ENCODE peak calls at places on chromosomes 6 and 20, in eight cellular contexts. W, S, C, D, Y, G, H and K are unnamed samples.

GRCh38 chr6:19538086-19538485 is 299.1 kb upstream of the ID4 start:
- DNase-seq in G (no peak), H (no peak), C (peak), S (no peak), Y (no peak), D (no peak), W (no peak), K (peak)

GRCh38 chr6:37136821-37137200 is 33.1 kb upstream of the PIM1 start:
- DNase-seq in C (no peak), W (no peak), H (no peak), G (no peak), Y (no peak), S (no peak), D (no peak), K (no peak)

GRCh38 chr6:38114976-38115632 is 295.6 kb downstream of the ZFAND3 start:
- DNase-seq in H (no peak), S (no peak), D (no peak), C (no peak), G (no peak), W (no peak), Y (no peak), K (no peak)

GRCh38 chr6:18262812-18263560 is 1.3 kb downstream of the DEK start:
- DNase-seq in H (peak), C (no peak), Y (no peak), G (peak), S (no peak), W (no peak), D (no peak), K (no peak)

GRCh38 chr6:13874191-13874549 is 50.6 kb upstream of the RNF182 start:
- DNase-seq in W (no peak), G (no peak), Y (no peak), H (no peak), C (no peak), S (no peak), D (no peak), K (no peak)

GRCh38 chr6:56772737-56773184 is 130.1 kb upstream of the DST start:
- DNase-seq in D (no peak), G (peak), H (no peak), Y (no peak), C (no peak), S (no peak), W (peak), K (no peak)

GRCh38 chr6:10276888-10277287 is 138.0 kb downstream of the TFAP2A start:
- DNase-seq in S (no peak), W (no peak), H (no peak), C (no peak), Y (no peak), G (no peak), D (no peak), K (no peak)

GRCh38 chr6:10960171-10960570 is 73.3 kb downstream of the SYCP2L start:
- DNase-seq in D (no peak), W (no peak), S (no peak), Y (no peak), H (no peak), G (no peak), C (no peak), K (no peak)

GRCh38 chr6:24710519-24711303 is 8.2 kb downstream of the C6orf62 start:
- DNase-seq in Y (no peak), D (no peak), W (no peak), G (no peak), C (no peak), S (no peak), H (no peak), K (no peak)

GRCh38 chr20:16500197-16500596 is 73.1 kb downstream of the KIF16B start:
- DNase-seq in Y (no peak), C (no peak), H (no peak), D (no peak), W (no peak), S (no peak), G (no peak), K (no peak)

GRCh38 chr20:33647603-33648395 is 14.3 kb upstream of the C20orf144 start:
- DNase-seq in G (peak), S (no peak), W (no peak), C (peak), Y (peak), D (no peak), H (peak), K (no peak)

GRCh38 chr6:16511048-16511660 is 250.1 kb downstream of the ATXN1 start:
- DNase-seq in H (no peak), S (no peak), Y (no peak), W (no peak), D (no peak), C (no peak), G (peak), K (no peak)

GRCh38 chr6:63441266-63441956 is 121.6 kb upstream of the LGSN start:
- DNase-seq in G (no peak), W (no peak), D (no peak), C (no peak), S (no peak), Y (no peak), H (no peak), K (no peak)

GRCh38 chr20:38387953-38388352 is 41.7 kb downstream of the LBP start:
- DNase-seq in G (no peak), C (no peak), W (no peak), Y (no peak), H (no peak), S (no peak), D (no peak), K (no peak)

GRCh38 chr6:27472617-27473400 is at the start of gene ZNF184:
- DNase-seq in S (peak), H (peak), W (peak), C (peak), D (peak), G (peak), Y (peak), K (peak)
- TF ChIP-seq CTCF in S (peak), H (peak), W (no peak), C (no peak), D (no peak), G (peak), Y (no peak), K (peak)

DNA sequence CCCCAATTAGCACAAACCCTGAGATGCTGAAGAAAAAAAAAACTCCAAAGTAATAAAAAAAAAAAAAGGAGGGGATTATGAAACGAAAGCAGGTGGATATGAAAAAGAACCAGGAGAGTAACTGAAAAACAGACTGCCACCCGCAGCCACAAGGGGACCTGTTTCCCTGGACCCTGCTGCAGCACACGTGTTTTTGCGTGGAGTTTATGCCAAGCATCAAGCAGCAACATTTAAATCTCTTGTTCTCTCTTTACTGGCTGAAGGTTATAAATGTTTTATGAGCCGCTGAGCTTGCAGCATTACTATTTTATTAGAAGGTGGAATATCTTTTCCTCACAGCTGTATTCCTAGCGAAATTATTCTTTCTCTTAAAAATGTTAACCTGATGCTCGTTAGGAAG is 131.6 kb upstream of the OLIG3 start:
- DNase-seq in H (no peak), S (no peak), W (no peak), D (no peak), Y (no peak), G (no peak), C (no peak), K (no peak)
- TF ChIP-seq CTCF in H (no peak), S (no peak), W (no peak), D (no peak), Y (no peak), G (no peak), C (no peak), K (peak)

DNA sequence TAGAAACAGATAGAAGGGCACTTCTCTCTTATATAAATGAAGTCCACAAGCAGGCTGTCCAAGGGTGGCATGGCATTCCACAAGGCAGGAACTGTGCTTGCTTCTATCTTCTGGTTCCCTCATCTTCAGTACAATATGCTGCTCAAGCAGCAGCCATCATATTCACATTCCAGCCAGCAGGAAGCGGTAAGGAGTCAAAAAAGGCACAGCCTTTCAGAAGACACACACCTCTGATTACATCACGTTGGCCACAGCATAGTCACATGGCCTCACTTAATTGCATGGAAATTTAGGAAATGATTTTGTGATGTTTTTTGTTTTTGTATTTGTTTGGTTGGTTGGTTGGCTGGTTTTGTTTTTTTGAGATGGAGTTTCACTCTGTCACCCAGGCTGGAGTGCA is 19.0 kb downstream of the REM1 start:
- DNase-seq in C (no peak), G (peak), D (no peak), H (no peak), W (no peak), S (no peak), Y (no peak), K (no peak)
- TF ChIP-seq CTCF in C (no peak), G (peak), D (no peak), H (no peak), W (no peak), S (peak), Y (no peak), K (peak)

GRCh38 chr20:49915118-49915379 is 280 bp downstream of the SPATA2 start:
- DNase-seq in C (no peak), G (no peak), Y (peak), H (no peak), D (no peak), S (no peak), W (peak), K (no peak)
- TF ChIP-seq CTCF in C (no peak), G (no peak), Y (no peak), H (peak), D (no peak), S (no peak), W (no peak), K (no peak)

GRCh38 chr6:22349528-22349927 is 52.7 kb upstream of the PRL start:
- DNase-seq in C (no peak), S (no peak), Y (no peak), H (no peak), W (no peak), D (no peak), G (no peak), K (no peak)

GRCh38 chr6:22349051-22349450 is 52.2 kb upstream of the PRL start:
- DNase-seq in Y (no peak), D (no peak), W (no peak), H (no peak), C (no peak), S (no peak), G (no peak), K (no peak)

GRCh38 chr6:22343864-22344263 is 47.0 kb upstream of the PRL start:
- DNase-seq in C (no peak), W (no peak), G (no peak), S (no peak), D (no peak), H (no peak), Y (no peak), K (no peak)
- TF ChIP-seq CTCF in C (no peak), W (no peak), G (no peak), S (no peak), D (no peak), H (no peak), Y (no peak), K (no peak)

GRCh38 chr6:84243240-84243639 is 15.8 kb upstream of the CEP162 start:
- DNase-seq in D (no peak), W (no peak), C (no peak), G (peak), S (no peak), H (no peak), Y (no peak), K (no peak)
- TF ChIP-seq CTCF in D (no peak), W (no peak), C (no peak), G (no peak), S (peak), H (no peak), Y (no peak), K (peak)

GRCh38 chr6:118509009-118509617 is 39.0 kb upstream of the PLN start:
- DNase-seq in C (no peak), G (peak), W (no peak), S (no peak), H (no peak), Y (no peak), D (no peak), K (no peak)
- TF ChIP-seq CTCF in C (no peak), G (peak), W (peak), S (peak), H (peak), Y (peak), D (no peak), K (peak)

GRCh38 chr20:57746201-57746600 is 36.4 kb upstream of the PMEPA1 start:
- DNase-seq in G (no peak), C (no peak), H (no peak), W (no peak), Y (no peak), D (no peak), S (no peak), K (no peak)
- TF ChIP-seq CTCF in G (no peak), C (no peak), H (no peak), W (no peak), Y (no peak), D (no peak), S (no peak), K (no peak)